ENCODE peak calls at places on chromosome 13, in five cellular contexts. Y is GM12865, J is RWPE1, A is HFF-Myc, V is lower leg skin. I is an unnamed sample.

GRCh38 chr13:33227927-33228644 is 57.5 kb downstream of the STARD13 start:
- DNase-seq in Y (no peak), A (no peak), V (no peak), J (no peak), I (no peak)

GRCh38 chr13:26584713-26585112 is 27.2 kb downstream of the WASF3 start:
- DNase-seq in Y (no peak), A (no peak), J (peak; percentile 5), V (no peak), I (no peak)

GRCh38 chr13:21203132-21203531 is 26.7 kb downstream of the MRPL57 start:
- DNase-seq in Y (no peak), V (no peak), A (no peak), J (no peak), I (no peak)

GRCh38 chr13:98466634-98467236 is 110.2 kb downstream of the STK24 start:
- DNase-seq in A (no peak), J (peak; percentile 42), V (no peak), Y (peak; percentile 41), I (peak; percentile 80)

GRCh38 chr13:32587014-32587773 is 942 bp downstream of the PDS5B start:
- DNase-seq in J (no peak), A (no peak), V (peak; percentile 92), Y (peak; percentile 74), I (peak; percentile 60)

GRCh38 chr13:39105110-39105509 is 66.9 kb downstream of the NHLRC3 start:
- DNase-seq in J (no peak), A (no peak), V (no peak), Y (no peak), I (no peak)

GRCh38 chr13:36904219-36904618 is 15.8 kb downstream of the SMAD9 start:
- DNase-seq in Y (no peak), A (no peak), V (no peak), J (no peak), I (no peak)

GRCh38 chr13:51838235-51838846 is 6.6 kb downstream of the TMEM272 start:
- DNase-seq in V (no peak), Y (no peak), A (no peak), J (no peak), I (peak; percentile 48)

GRCh38 chr13:57748096-57748495 is 116.6 kb downstream of the PCDH17 start:
- DNase-seq in Y (no peak), A (no peak), J (no peak), V (no peak), I (no peak)

GRCh38 chr13:60226507-60226906 is 62.8 kb upstream of the DIAPH3 start:
- DNase-seq in J (peak; percentile 4), A (no peak), V (no peak), Y (peak; percentile 20), I (peak; percentile 15)

GRCh38 chr13:108188260-108188659 is 27.1 kb downstream of the LIG4 start:
- DNase-seq in Y (no peak), A (no peak), J (no peak), V (no peak), I (no peak)

GRCh38 chr13:59745395-59745788 is 418.3 kb downstream of the DIAPH3 start:
- DNase-seq in A (no peak), Y (no peak), J (no peak), V (no peak), I (no peak)

GRCh38 chr13:99721606-99722384 is 220.5 kb downstream of the TM9SF2 start:
- DNase-seq in V (peak; percentile 14), J (no peak), A (no peak), Y (peak; percentile 60), I (no peak)

GRCh38 chr13:99007414-99007986 is 29.6 kb upstream of the DOCK9 start:
- DNase-seq in Y (no peak), A (no peak), J (no peak), V (no peak), I (no peak)

GRCh38 chr13:97279913-97280312 is 57.8 kb downstream of the MBNL2 start:
- DNase-seq in V (no peak), Y (no peak), A (no peak), J (no peak), I (no peak)

GRCh38 chr13:26420282-26420960 is 137.1 kb upstream of the WASF3 start:
- DNase-seq in V (no peak), J (no peak), Y (no peak), A (no peak), I (no peak)

GRCh38 chr13:94667190-94667589 is 45.2 kb downstream of the SOX21 start:
- DNase-seq in J (no peak), A (no peak), Y (no peak), V (no peak), I (peak; percentile 41)

GRCh38 chr13:110666255-110666533 is 39.7 kb downstream of the CARS2 start:
- DNase-seq in A (no peak), J (no peak), Y (no peak), V (peak; percentile 43), I (no peak)

GRCh38 chr13:73462241-73462640 is 403.4 kb downstream of the KLF5 start:
- DNase-seq in J (no peak), Y (no peak), V (no peak), A (no peak), I (no peak)

GRCh38 chr13:51995677-51996551 is 15.3 kb downstream of the ATP7B start:
- DNase-seq in A (no peak), Y (no peak), V (no peak), J (no peak), I (no peak)

GRCh38 chr13:47904891-47905290 is 96.2 kb downstream of the SUCLA2 start:
- DNase-seq in A (no peak), Y (no peak), V (no peak), J (no peak), I (no peak)

GRCh38 chr13:35530147-35530546 is 53.7 kb upstream of the MAB21L1 start:
- DNase-seq in Y (peak; percentile 5), A (no peak), V (no peak), J (no peak), I (no peak)

GRCh38 chr13:26771796-26772195 is 11.2 kb upstream of the GPR12 start:
- DNase-seq in V (no peak), J (no peak), Y (no peak), A (no peak), I (no peak)

GRCh38 chr13:98144501-98145350 is 1.8 kb downstream of the FARP1 start:
- DNase-seq in V (no peak), Y (peak; percentile 44), J (peak; percentile 20), A (peak; percentile 46), I (no peak)

GRCh38 chr13:40389081-40389641 is 277.3 kb downstream of the FOXO1 start:
- DNase-seq in Y (peak; percentile 64), A (no peak), J (no peak), V (no peak), I (peak; percentile 65)

GRCh38 chr13:20738616-20739015 is 35.1 kb downstream of the IL17D start:
- DNase-seq in A (no peak), Y (no peak), J (no peak), V (no peak), I (no peak)

GRCh38 chr13:76293346-76293745 is 592.9 kb downstream of the KCTD12 start:
- DNase-seq in J (peak; percentile 13), A (no peak), V (no peak), Y (no peak), I (no peak)

GRCh38 chr13:107585466-107585865 is 629.9 kb downstream of the LIG4 start:
- DNase-seq in Y (no peak), V (no peak), J (no peak), A (no peak), I (no peak)

GRCh38 chr13:45119469-45119989 is 781 bp upstream of the GTF2F2 start:
- DNase-seq in J (no peak), A (no peak), Y (peak; percentile 41), V (no peak), I (peak; percentile 77)

GRCh38 chr13:32042567-32042966 is 11.0 kb downstream of the FRY start:
- DNase-seq in Y (no peak), A (no peak), J (no peak), V (no peak), I (no peak)

GRCh38 chr13:38213307-38213706 is 136.3 kb upstream of the UFM1 start:
- DNase-seq in A (no peak), J (peak; percentile 8), Y (no peak), V (no peak), I (no peak)

GRCh38 chr13:21670006-21670882 is 629 bp upstream of the FGF9 start:
- DNase-seq in J (peak; percentile 40), Y (peak; percentile 82), A (no peak), V (peak; percentile 91), I (peak; percentile 72)

GRCh38 chr13:100825551-100825950 is 151.0 kb upstream of the TMTC4 start:
- DNase-seq in A (no peak), J (no peak), V (no peak), Y (no peak), I (no peak)

GRCh38 chr13:98879965-98880364 is 97.9 kb downstream of the DOCK9 start:
- DNase-seq in J (no peak), Y (no peak), V (no peak), A (no peak), I (no peak)

GRCh38 chr13:45063261-45063870 is 56.9 kb upstream of the GTF2F2 start:
- DNase-seq in J (no peak), V (no peak), Y (no peak), A (no peak), I (no peak)

GRCh38 chr13:61727714-61728275 is 312.1 kb upstream of the PCDH20 start:
- DNase-seq in Y (no peak), J (peak; percentile 39), V (no peak), A (no peak), I (no peak)

GRCh38 chr13:21674271-21675009 is 3.6 kb downstream of the FGF9 start:
- DNase-seq in V (no peak), Y (no peak), A (no peak), J (no peak), I (peak; percentile 59)

GRCh38 chr13:113820813-113821651 is 42.8 kb downstream of the GAS6 start:
- DNase-seq in V (peak; percentile 95), Y (no peak), J (peak; percentile 87), A (peak; percentile 93), I (no peak)
- TF ChIP-seq CTCF in V (no peak), Y (no peak), J (no peak), A (peak; percentile 21), I (no peak)

GRCh38 chr13:24301434-24301833 is 7.9 kb upstream of the C1QTNF9 start:
- DNase-seq in A (no peak), Y (no peak), J (no peak), V (no peak), I (no peak)
- TF ChIP-seq CTCF in A (no peak), Y (no peak), J (no peak), V (no peak), I (no peak)

DNA sequence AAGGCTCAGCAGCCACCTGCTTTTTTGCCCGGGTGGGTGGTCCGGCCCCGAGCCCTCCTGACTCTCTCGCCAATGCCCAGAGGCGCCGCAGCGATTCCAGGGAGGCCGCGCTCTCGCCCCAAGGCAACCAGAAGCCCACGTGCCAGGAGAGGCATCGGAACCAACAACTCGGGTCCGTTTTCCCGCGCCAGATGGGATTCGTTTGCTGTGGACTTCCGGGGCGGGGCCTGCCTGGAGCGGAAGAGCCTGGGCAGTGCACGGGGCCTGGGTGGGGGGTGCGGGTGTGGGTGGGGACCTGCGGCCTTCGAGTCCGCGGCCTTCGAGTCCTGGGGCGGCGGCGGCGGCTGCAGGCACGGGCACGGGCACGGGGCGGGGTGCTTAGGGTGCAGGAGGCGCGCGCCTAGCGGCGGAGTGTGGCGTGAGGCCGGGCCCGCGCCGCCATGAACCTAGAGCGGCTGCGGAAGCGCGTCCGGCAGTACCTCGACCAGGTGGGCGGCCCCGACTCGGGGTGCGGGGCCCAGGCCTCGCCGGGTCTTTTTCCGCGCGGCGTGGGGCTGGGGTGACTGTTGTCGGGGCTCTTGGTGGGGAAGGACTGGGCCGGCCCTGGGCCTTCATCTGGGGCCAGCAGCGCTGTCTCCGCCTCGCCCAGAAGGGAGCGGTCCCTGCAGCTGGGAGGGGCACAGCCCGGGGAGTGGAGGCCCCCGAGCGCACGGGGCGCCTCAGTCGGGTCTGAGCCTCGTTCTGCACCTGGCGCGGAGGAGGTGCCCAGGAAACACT is at the start of gene CDC16:
- DNase-seq in A (peak; percentile 75), V (peak; percentile 98), Y (peak; percentile 96), J (peak; percentile 96), I (peak; percentile 94)
- TF ChIP-seq CTCF in A (no peak), V (no peak), Y (peak; percentile 19), J (no peak), I (peak; percentile 25)

GRCh38 chr13:79405831-79406596 is at the start of gene RBM26:
- DNase-seq in A (peak; percentile 89), Y (peak; percentile 97), J (peak; percentile 93), V (peak; percentile 98), I (peak; percentile 96)
- TF ChIP-seq CTCF in A (no peak), Y (no peak), J (no peak), V (no peak), I (no peak)